ENCODE peak calls at places on chromosomes 11 and 22, in eight cellular contexts. One of them, this sample, is unnamed.

GRCh38 chr11:77410076-77410827 is 63.6 kb downstream of the PAK1 start:
- DNase-seq in GM12878: no peak
- DNase-seq in suprapubic skin: no peak
- DNase-seq in transverse colon: no peak
- DNase-seq in K562: no peak
- DNase-seq in stomach: no peak
- DNase-seq in endothelial cell of umbilical vein: no peak
- DNase-seq in GM12891: no peak
- DNase-seq in this sample: no peak

GRCh38 chr11:113906515-113906914 is 1.9 kb downstream of the HTR3B start:
- DNase-seq in suprapubic skin: no peak
- DNase-seq in stomach: peak
- DNase-seq in GM12891: no peak
- DNase-seq in GM12878: no peak
- DNase-seq in transverse colon: no peak
- DNase-seq in endothelial cell of umbilical vein: no peak
- DNase-seq in K562: no peak
- DNase-seq in this sample: no peak

GRCh38 chr11:99244613-99245012 is 223.9 kb downstream of the CNTN5 start:
- DNase-seq in GM12891: no peak
- DNase-seq in stomach: no peak
- DNase-seq in K562: no peak
- DNase-seq in transverse colon: no peak
- DNase-seq in suprapubic skin: no peak
- DNase-seq in endothelial cell of umbilical vein: no peak
- DNase-seq in GM12878: no peak
- DNase-seq in this sample: no peak

GRCh38 chr11:1760351-1761109 is 3.2 kb downstream of the CTSD start:
- DNase-seq in suprapubic skin: no peak
- DNase-seq in GM12891: no peak
- DNase-seq in GM12878: no peak
- DNase-seq in transverse colon: peak
- DNase-seq in K562: peak
- DNase-seq in stomach: peak
- DNase-seq in endothelial cell of umbilical vein: peak
- DNase-seq in this sample: no peak

GRCh38 chr11:14318581-14318981 is 40.4 kb downstream of the RRAS2 start:
- DNase-seq in suprapubic skin: no peak
- DNase-seq in stomach: no peak
- DNase-seq in endothelial cell of umbilical vein: peak
- DNase-seq in GM12891: no peak
- DNase-seq in transverse colon: no peak
- DNase-seq in K562: no peak
- DNase-seq in GM12878: no peak
- DNase-seq in this sample: no peak

GRCh38 chr22:22210375-22210774 is 34.2 kb upstream of the VPREB1 start:
- DNase-seq in endothelial cell of umbilical vein: peak
- DNase-seq in transverse colon: no peak
- DNase-seq in GM12891: no peak
- DNase-seq in GM12878: no peak
- DNase-seq in suprapubic skin: no peak
- DNase-seq in K562: no peak
- DNase-seq in stomach: no peak
- DNase-seq in this sample: no peak

GRCh38 chr11:105960252-105961245 is 61.5 kb downstream of the MSANTD4 start:
- DNase-seq in stomach: no peak
- DNase-seq in GM12878: no peak
- DNase-seq in transverse colon: no peak
- DNase-seq in K562: peak
- DNase-seq in suprapubic skin: no peak
- DNase-seq in GM12891: no peak
- DNase-seq in endothelial cell of umbilical vein: no peak
- DNase-seq in this sample: no peak

GRCh38 chr11:86888978-86889341 is 66.2 kb downstream of the FZD4 start:
- DNase-seq in K562: no peak
- DNase-seq in GM12878: no peak
- DNase-seq in stomach: no peak
- DNase-seq in GM12891: no peak
- DNase-seq in suprapubic skin: no peak
- DNase-seq in endothelial cell of umbilical vein: no peak
- DNase-seq in transverse colon: no peak
- DNase-seq in this sample: no peak

GRCh38 chr11:91851908-91852307 is 372.7 kb upstream of the FAT3 start:
- DNase-seq in suprapubic skin: no peak
- DNase-seq in endothelial cell of umbilical vein: no peak
- DNase-seq in GM12878: no peak
- DNase-seq in GM12891: no peak
- DNase-seq in transverse colon: no peak
- DNase-seq in stomach: no peak
- DNase-seq in K562: no peak
- DNase-seq in this sample: no peak

GRCh38 chr11:369336-370018 is at the start of gene B4GALNT4:
- DNase-seq in GM12878: no peak
- DNase-seq in endothelial cell of umbilical vein: no peak
- DNase-seq in GM12891: peak
- DNase-seq in stomach: no peak
- DNase-seq in K562: peak
- DNase-seq in transverse colon: no peak
- DNase-seq in suprapubic skin: no peak
- DNase-seq in this sample: no peak

GRCh38 chr11:118064956-118065355 is 11.9 kb upstream of the TMPRSS4 start:
- DNase-seq in stomach: no peak
- DNase-seq in endothelial cell of umbilical vein: no peak
- DNase-seq in GM12891: no peak
- DNase-seq in suprapubic skin: no peak
- DNase-seq in GM12878: no peak
- DNase-seq in K562: no peak
- DNase-seq in transverse colon: no peak
- DNase-seq in this sample: no peak

GRCh38 chr22:31431950-31432349 is 32.5 kb downstream of the DRG1 start:
- DNase-seq in transverse colon: no peak
- DNase-seq in stomach: no peak
- DNase-seq in endothelial cell of umbilical vein: no peak
- DNase-seq in GM12878: no peak
- DNase-seq in K562: no peak
- DNase-seq in GM12891: no peak
- DNase-seq in suprapubic skin: no peak
- DNase-seq in this sample: no peak

GRCh38 chr11:61065955-61066638 is 36.2 kb upstream of the CD5 start:
- DNase-seq in GM12891: no peak
- DNase-seq in GM12878: no peak
- DNase-seq in stomach: no peak
- DNase-seq in K562: no peak
- DNase-seq in suprapubic skin: peak
- DNase-seq in endothelial cell of umbilical vein: no peak
- DNase-seq in transverse colon: no peak
- DNase-seq in this sample: no peak

GRCh38 chr11:9222654-9223053 is 42.5 kb downstream of the DENND5A start:
- DNase-seq in GM12891: no peak
- DNase-seq in suprapubic skin: no peak
- DNase-seq in stomach: no peak
- DNase-seq in K562: no peak
- DNase-seq in GM12878: no peak
- DNase-seq in endothelial cell of umbilical vein: no peak
- DNase-seq in transverse colon: no peak
- DNase-seq in this sample: no peak

GRCh38 chr22:24002272-24002671 is 3.0 kb downstream of the GSTT4 start:
- DNase-seq in stomach: no peak
- DNase-seq in transverse colon: no peak
- DNase-seq in GM12891: no peak
- DNase-seq in GM12878: no peak
- DNase-seq in K562: no peak
- DNase-seq in endothelial cell of umbilical vein: no peak
- DNase-seq in suprapubic skin: no peak
- DNase-seq in this sample: no peak
- TF ChIP-seq POLR2AphosphoS5 in stomach: no peak
- TF ChIP-seq POLR2AphosphoS5 in transverse colon: no peak
- TF ChIP-seq POLR2AphosphoS5 in GM12891: no peak
- TF ChIP-seq POLR2AphosphoS5 in GM12878: no peak
- TF ChIP-seq POLR2AphosphoS5 in K562: no peak
- TF ChIP-seq POLR2AphosphoS5 in endothelial cell of umbilical vein: no peak
- TF ChIP-seq POLR2AphosphoS5 in suprapubic skin: no peak
- TF ChIP-seq POLR2AphosphoS5 in this sample: no peak

DNA sequence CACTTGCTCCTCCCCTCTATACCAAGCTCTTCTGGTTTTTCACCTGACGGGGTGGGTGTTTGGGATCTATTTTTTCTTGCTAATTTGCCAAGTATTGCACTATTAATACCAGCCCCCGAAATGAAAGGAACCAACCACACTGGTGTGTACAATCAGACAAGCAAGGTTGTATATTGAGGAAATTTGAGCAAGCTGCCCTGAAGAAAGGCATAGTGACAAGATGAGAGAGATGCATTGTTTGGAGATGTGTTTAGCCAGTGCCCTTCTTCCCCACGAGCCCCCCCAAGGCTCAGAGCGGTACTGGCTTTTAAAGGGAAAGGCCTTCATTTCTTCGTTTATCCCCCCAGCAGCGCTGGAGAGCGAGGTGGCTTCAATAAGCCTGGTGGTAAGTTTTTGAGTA is 15.2 kb upstream of the GAS2L1 start:
- DNase-seq in endothelial cell of umbilical vein: no peak
- DNase-seq in GM12891: no peak
- DNase-seq in GM12878: no peak
- DNase-seq in suprapubic skin: no peak
- DNase-seq in transverse colon: no peak
- DNase-seq in stomach: no peak
- DNase-seq in K562: no peak
- DNase-seq in this sample: no peak
- TF ChIP-seq POLR2AphosphoS5 in endothelial cell of umbilical vein: no peak
- TF ChIP-seq POLR2AphosphoS5 in GM12891: peak
- TF ChIP-seq POLR2AphosphoS5 in GM12878: no peak
- TF ChIP-seq POLR2AphosphoS5 in suprapubic skin: no peak
- TF ChIP-seq POLR2AphosphoS5 in transverse colon: no peak
- TF ChIP-seq POLR2AphosphoS5 in stomach: no peak
- TF ChIP-seq POLR2AphosphoS5 in K562: no peak
- TF ChIP-seq POLR2AphosphoS5 in this sample: no peak

GRCh38 chr11:44728491-44728910 is 1.7 kb downstream of the TSPAN18 start:
- DNase-seq in endothelial cell of umbilical vein: peak
- DNase-seq in transverse colon: no peak
- DNase-seq in GM12891: no peak
- DNase-seq in GM12878: no peak
- DNase-seq in K562: no peak
- DNase-seq in suprapubic skin: no peak
- DNase-seq in stomach: no peak
- DNase-seq in this sample: no peak

GRCh38 chr11:44726278-44727113 is at the start of gene TSPAN18:
- DNase-seq in K562: peak
- DNase-seq in stomach: no peak
- DNase-seq in GM12878: peak
- DNase-seq in suprapubic skin: no peak
- DNase-seq in GM12891: peak
- DNase-seq in endothelial cell of umbilical vein: no peak
- DNase-seq in transverse colon: no peak
- DNase-seq in this sample: no peak

GRCh38 chr11:44727114-44727372 is 281 bp downstream of the TSPAN18 start:
- DNase-seq in transverse colon: no peak
- DNase-seq in GM12878: no peak
- DNase-seq in K562: no peak
- DNase-seq in GM12891: no peak
- DNase-seq in suprapubic skin: no peak
- DNase-seq in endothelial cell of umbilical vein: no peak
- DNase-seq in stomach: no peak
- DNase-seq in this sample: no peak

GRCh38 chr11:44728085-44728410 is 1.3 kb downstream of the TSPAN18 start:
- DNase-seq in GM12878: no peak
- DNase-seq in endothelial cell of umbilical vein: no peak
- DNase-seq in GM12891: no peak
- DNase-seq in suprapubic skin: no peak
- DNase-seq in K562: no peak
- DNase-seq in stomach: no peak
- DNase-seq in transverse colon: no peak
- DNase-seq in this sample: no peak

DNA sequence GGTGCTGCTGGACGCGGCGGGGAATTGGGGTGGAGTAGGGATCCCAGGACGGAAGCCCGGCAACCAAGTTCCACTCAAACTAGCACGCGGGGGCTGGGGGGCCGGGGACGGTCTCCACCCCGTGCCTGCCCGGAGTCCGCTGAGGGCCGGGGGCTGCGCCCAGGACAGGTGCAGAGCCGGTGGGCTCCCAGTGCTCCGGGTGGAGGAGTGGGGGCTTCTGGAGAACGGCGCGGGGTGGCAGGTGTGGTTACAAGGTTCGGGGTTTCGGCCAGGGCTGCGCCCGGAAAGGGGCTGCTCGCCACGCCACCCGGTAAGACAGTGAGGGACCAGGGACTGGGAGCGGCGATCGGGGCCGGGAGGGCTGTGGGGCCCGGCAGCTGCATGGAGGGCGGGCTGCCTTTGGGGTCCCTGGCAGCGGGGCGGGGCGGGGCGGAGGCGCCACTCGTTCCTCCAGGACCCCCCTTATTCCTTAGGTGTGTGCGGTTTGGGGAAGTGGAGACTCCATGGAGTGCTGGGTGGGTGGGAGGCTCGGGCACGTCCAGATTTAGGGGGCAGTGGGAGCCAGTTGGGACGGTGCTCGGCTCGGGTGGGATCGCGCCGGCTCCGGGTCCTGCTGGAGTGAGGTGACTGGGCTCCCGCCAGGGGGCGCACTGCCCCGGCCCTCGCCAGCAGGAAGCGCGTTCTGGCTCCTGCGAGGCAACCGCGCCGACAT is 767 bp downstream of the TSPAN18 start:
- DNase-seq in endothelial cell of umbilical vein: peak
- DNase-seq in K562: peak
- DNase-seq in GM12891: peak
- DNase-seq in transverse colon: peak
- DNase-seq in stomach: peak
- DNase-seq in GM12878: no peak
- DNase-seq in suprapubic skin: peak
- DNase-seq in this sample: no peak
- TF ChIP-seq POLR2AphosphoS5 in endothelial cell of umbilical vein: no peak
- TF ChIP-seq POLR2AphosphoS5 in K562: no peak
- TF ChIP-seq POLR2AphosphoS5 in GM12891: no peak
- TF ChIP-seq POLR2AphosphoS5 in transverse colon: peak
- TF ChIP-seq POLR2AphosphoS5 in stomach: no peak
- TF ChIP-seq POLR2AphosphoS5 in GM12878: no peak
- TF ChIP-seq POLR2AphosphoS5 in suprapubic skin: no peak
- TF ChIP-seq POLR2AphosphoS5 in this sample: no peak

GRCh38 chr11:79348976-79349682 is 91.7 kb downstream of the TENM4 start:
- DNase-seq in suprapubic skin: no peak
- DNase-seq in K562: no peak
- DNase-seq in stomach: no peak
- DNase-seq in GM12891: no peak
- DNase-seq in endothelial cell of umbilical vein: no peak
- DNase-seq in GM12878: no peak
- DNase-seq in transverse colon: no peak
- DNase-seq in this sample: no peak

GRCh38 chr11:79340535-79340934 is 100.3 kb downstream of the TENM4 start:
- DNase-seq in transverse colon: no peak
- DNase-seq in K562: no peak
- DNase-seq in endothelial cell of umbilical vein: no peak
- DNase-seq in suprapubic skin: no peak
- DNase-seq in GM12878: no peak
- DNase-seq in GM12891: no peak
- DNase-seq in stomach: no peak
- DNase-seq in this sample: no peak

GRCh38 chr11:79342686-79343085 is 98.1 kb downstream of the TENM4 start:
- DNase-seq in endothelial cell of umbilical vein: no peak
- DNase-seq in suprapubic skin: no peak
- DNase-seq in GM12878: no peak
- DNase-seq in stomach: no peak
- DNase-seq in K562: no peak
- DNase-seq in GM12891: no peak
- DNase-seq in transverse colon: no peak
- DNase-seq in this sample: no peak

GRCh38 chr11:79342236-79342635 is 98.6 kb downstream of the TENM4 start:
- DNase-seq in K562: no peak
- DNase-seq in suprapubic skin: no peak
- DNase-seq in GM12891: no peak
- DNase-seq in stomach: no peak
- DNase-seq in GM12878: no peak
- DNase-seq in transverse colon: no peak
- DNase-seq in endothelial cell of umbilical vein: no peak
- DNase-seq in this sample: no peak

GRCh38 chr11:79344765-79345164 is 96.1 kb downstream of the TENM4 start:
- DNase-seq in GM12878: no peak
- DNase-seq in K562: no peak
- DNase-seq in suprapubic skin: no peak
- DNase-seq in transverse colon: no peak
- DNase-seq in stomach: no peak
- DNase-seq in endothelial cell of umbilical vein: no peak
- DNase-seq in GM12891: no peak
- DNase-seq in this sample: no peak
- TF ChIP-seq POLR2AphosphoS5 in GM12878: no peak
- TF ChIP-seq POLR2AphosphoS5 in K562: no peak
- TF ChIP-seq POLR2AphosphoS5 in suprapubic skin: no peak
- TF ChIP-seq POLR2AphosphoS5 in transverse colon: no peak
- TF ChIP-seq POLR2AphosphoS5 in stomach: no peak
- TF ChIP-seq POLR2AphosphoS5 in endothelial cell of umbilical vein: no peak
- TF ChIP-seq POLR2AphosphoS5 in GM12891: no peak
- TF ChIP-seq POLR2AphosphoS5 in this sample: no peak